ENCODE peak calls at places on chromosomes 2 and 18, in four cellular contexts. U is fibroblast of lung, S is cardiac fibroblast, V is tibial artery. X is an unnamed sample.

GRCh38 chr18:68507781-68508180 is 207.1 kb downstream of the TMX3 start:
- DNase-seq in U (no peak), S (peak; percentile 59), V (no peak), X (peak; percentile 27)

GRCh38 chr2:120431386-120432292 is 85.7 kb downstream of the INHBB start:
- DNase-seq in U (no peak), S (no peak), V (no peak), X (no peak)

GRCh38 chr2:241895732-241896641 is 26.5 kb downstream of the RTP5 start:
- DNase-seq in U (peak; percentile 71), S (peak; percentile 44), V (peak; percentile 20), X (peak; percentile 71)

GRCh38 chr2:12341919-12342318 is 374.8 kb upstream of the TRIB2 start:
- DNase-seq in U (no peak), S (peak; percentile 51), V (no peak), X (no peak)

GRCh38 chr2:39737661-39738060 is 41.4 kb downstream of the THUMPD2 start:
- DNase-seq in U (peak; percentile 79), S (peak; percentile 85), V (peak; percentile 40), X (peak; percentile 90)

GRCh38 chr2:38405917-38406596 is 29.0 kb upstream of the ATL2 start:
- DNase-seq in U (no peak), S (no peak), V (no peak), X (no peak)

GRCh38 chr2:159130302-159130701 is 156.2 kb downstream of the WDSUB1 start:
- DNase-seq in U (no peak), S (no peak), V (no peak), X (no peak)

GRCh38 chr18:25353080-25353479 is 1.1 kb upstream of the ZNF521 start:
- DNase-seq in U (no peak), S (no peak), V (no peak), X (no peak)

GRCh38 chr18:42706618-42707017 is 408.9 kb downstream of the RIT2 start:
- DNase-seq in U (no peak), S (no peak), V (no peak), X (peak; percentile 2)

GRCh38 chr2:240205348-240205747 is 64.9 kb upstream of the OTOS start:
- DNase-seq in U (peak; percentile 51), S (peak; percentile 88), V (no peak), X (peak; percentile 32)

GRCh38 chr2:219274392-219274921 is 4.7 kb upstream of the DNAJB2 start:
- DNase-seq in U (peak; percentile 42), S (peak; percentile 90), V (peak; percentile 38), X (peak; percentile 73)

GRCh38 chr2:193824474-193824873 is 1629.7 kb upstream of the TMEFF2 start:
- DNase-seq in U (no peak), S (peak; percentile 97), V (no peak), X (peak; percentile 58)

GRCh38 chr2:112836695-112837117 is at the start of gene IL1B:
- DNase-seq in U (peak; percentile 46), S (peak; percentile 96), V (no peak), X (peak; percentile 85)

GRCh38 chr2:133418671-133419070 is 149.6 kb downstream of the NCKAP5 start:
- DNase-seq in U (peak; percentile 39), S (no peak), V (no peak), X (peak; percentile 64)

GRCh38 chr2:69975853-69976462 is 14.5 kb upstream of the ASPRV1 start:
- DNase-seq in U (no peak), S (no peak), V (no peak), X (no peak)

GRCh38 chr2:12010779-12011178 is 264.3 kb downstream of the LPIN1 start:
- DNase-seq in U (no peak), S (no peak), V (no peak), X (no peak)

GRCh38 chr18:67574749-67575148 is 58.2 kb upstream of the DSEL start:
- DNase-seq in U (no peak), S (no peak), V (no peak), X (no peak)

GRCh38 chr18:62249478-62250097 is 62.5 kb downstream of the RELCH start:
- DNase-seq in U (peak; percentile 87), S (peak; percentile 91), V (peak; percentile 82), X (peak; percentile 93)

GRCh38 chr2:224925822-224926124 is 116.5 kb downstream of the DOCK10 start:
- DNase-seq in U (peak; percentile 33), S (peak; percentile 70), V (no peak), X (no peak)

GRCh38 chr2:32977228-32977758 is 30.5 kb downstream of the LTBP1 start:
- DNase-seq in U (peak; percentile 43), S (peak; percentile 33), V (no peak), X (peak; percentile 24)

GRCh38 chr2:127045792-127046501 is 61.0 kb downstream of the BIN1 start:
- DNase-seq in U (no peak), S (no peak), V (no peak), X (no peak)

GRCh38 chr18:79644006-79644665 is 35.5 kb upstream of the CTDP1 start:
- DNase-seq in U (peak; percentile 51), S (peak; percentile 68), V (peak; percentile 34), X (peak; percentile 60)

GRCh38 chr2:134261398-134262131 is 7.7 kb downstream of the MGAT5 start:
- DNase-seq in U (no peak), S (peak; percentile 88), V (no peak), X (peak; percentile 29)

GRCh38 chr2:25587361-25587760 is 86.0 kb downstream of the DTNB start:
- DNase-seq in U (peak; percentile 42), S (peak; percentile 66), V (no peak), X (peak; percentile 65)

GRCh38 chr2:102438124-102438523 is 15.2 kb downstream of the IL18RAP start:
- DNase-seq in U (no peak), S (no peak), V (no peak), X (no peak)

GRCh38 chr2:74458957-74459290 is 686 bp downstream of the WBP1 start:
- DNase-seq in U (peak; percentile 18), S (peak; percentile 16), V (no peak), X (no peak)

GRCh38 chr18:23662309-23663263 is at the start of gene ANKRD29:
- DNase-seq in U (peak; percentile 17), S (peak; percentile 27), V (no peak), X (no peak)

GRCh38 chr2:187956906-187957534 is 334.7 kb upstream of the GULP1 start:
- DNase-seq in U (no peak), S (no peak), V (no peak), X (no peak)

GRCh38 chr2:118274841-118275510 is 186.7 kb downstream of the INSIG2 start:
- DNase-seq in U (no peak), S (no peak), V (no peak), X (no peak)

GRCh38 chr2:65639156-65639876 is 206.9 kb upstream of the SPRED2 start:
- DNase-seq in U (no peak), S (peak; percentile 32), V (no peak), X (peak; percentile 94)

X was measured in choroid plexus epithelial cell.